ENCODE peak calls at places on chromosome 1, in seven cellular contexts. T is H9, O is neuronal stem cell, U is IMR-90, V is mesenchymal stem cell, H is mesendoderm, Z is H1. L is an unnamed sample.

GRCh38 chr1:197618065-197618464 is 157.2 kb downstream of the DENND1B start:
- DNase-seq in T (no peak), O (no peak), U (peak), V (no peak), H (no peak), Z (no peak), L (no peak)

GRCh38 chr1:200410566-200410878 is 686 bp upstream of the ZNF281 start:
- DNase-seq in T (peak), O (no peak), U (no peak), V (peak), H (peak), Z (no peak), L (peak)

GRCh38 chr1:112508242-112509004 is at the start of gene WNT2B:
- DNase-seq in T (peak), O (no peak), U (no peak), V (no peak), H (peak), Z (peak), L (peak)

GRCh38 chr1:42163536-42164503 is 725 bp downstream of the GUCA2A start:
- DNase-seq in T (no peak), O (no peak), U (no peak), V (no peak), H (no peak), Z (no peak), L (no peak)

GRCh38 chr1:110155878-110156522 is 5.7 kb downstream of the SLC6A17 start:
- DNase-seq in T (peak), O (peak), U (peak), V (peak), H (peak), Z (peak), L (peak)

GRCh38 chr1:30761312-30762151 is 4.0 kb upstream of the LAPTM5 start:
- DNase-seq in T (no peak), O (no peak), U (no peak), V (peak), H (peak), Z (no peak), L (no peak)

GRCh38 chr1:5638582-5638981 is 353.6 kb downstream of the NPHP4 start:
- DNase-seq in T (peak), O (no peak), U (no peak), V (no peak), H (no peak), Z (peak), L (no peak)

GRCh38 chr1:244150071-244150470 is 99.0 kb downstream of the ZBTB18 start:
- DNase-seq in T (no peak), O (no peak), U (peak), V (no peak), H (no peak), Z (no peak), L (no peak)

GRCh38 chr1:30801826-30802198 is 44.2 kb upstream of the LAPTM5 start:
- DNase-seq in T (peak), O (peak), U (peak), V (peak), H (peak), Z (peak), L (peak)

GRCh38 chr1:103900005-103900404 is 150.3 kb downstream of the AMY1C start:
- DNase-seq in T (no peak), O (no peak), U (no peak), V (no peak), H (no peak), Z (no peak), L (no peak)

GRCh38 chr1:182913401-182913800 is 39.6 kb downstream of the SHCBP1L start:
- DNase-seq in T (no peak), O (no peak), U (no peak), V (no peak), H (no peak), Z (no peak), L (no peak)

GRCh38 chr1:31760901-31761470 is 3.2 kb downstream of the ADGRB2 start:
- DNase-seq in T (peak), O (peak), U (peak), V (peak), H (peak), Z (peak), L (peak)

GRCh38 chr1:201127755-201128455 is 921 bp upstream of the ASCL5 start:
- DNase-seq in T (no peak), O (no peak), U (peak), V (peak), H (peak), Z (peak), L (no peak)

GRCh38 chr1:166827426-166827825 is 11.8 kb upstream of the POGK start:
- DNase-seq in T (no peak), O (no peak), U (no peak), V (no peak), H (no peak), Z (no peak), L (no peak)

GRCh38 chr1:116483481-116484309 is 87.1 kb downstream of the CD58 start:
- DNase-seq in T (no peak), O (no peak), U (peak), V (peak), H (no peak), Z (no peak), L (no peak)

GRCh38 chr1:99049745-99050144 is 45.1 kb upstream of the PLPPR5 start:
- DNase-seq in T (no peak), O (no peak), U (no peak), V (no peak), H (no peak), Z (no peak), L (no peak)

GRCh38 chr1:33365560-33365997 is 44.7 kb upstream of the A3GALT2 start:
- DNase-seq in T (no peak), O (no peak), U (peak), V (peak), H (no peak), Z (no peak), L (no peak)

GRCh38 chr1:6512245-6512907 is 20.9 kb upstream of the PLEKHG5 start:
- DNase-seq in T (no peak), O (no peak), U (no peak), V (no peak), H (no peak), Z (no peak), L (no peak)

GRCh38 chr1:116020668-116021272 is 44.5 kb downstream of the SLC22A15 start:
- DNase-seq in T (peak), O (peak), U (peak), V (peak), H (peak), Z (peak), L (peak)

GRCh38 chr1:107953551-107953950 is 11.4 kb downstream of the VAV3 start:
- DNase-seq in T (no peak), O (no peak), U (no peak), V (no peak), H (no peak), Z (no peak), L (no peak)

GRCh38 chr1:219726480-219727272 is 113.8 kb upstream of the ZC3H11B start:
- DNase-seq in T (no peak), O (no peak), U (no peak), V (no peak), H (no peak), Z (no peak), L (no peak)

GRCh38 chr1:169049258-169049936 is 57.1 kb upstream of the ATP1B1 start:
- DNase-seq in T (no peak), O (no peak), U (no peak), V (no peak), H (no peak), Z (no peak), L (no peak)

GRCh38 chr1:70627910-70628309 is 216.8 kb downstream of the CTH start:
- DNase-seq in T (no peak), O (no peak), U (no peak), V (no peak), H (no peak), Z (no peak), L (peak)

GRCh38 chr1:200179126-200179780 is 151.7 kb downstream of the NR5A2 start:
- DNase-seq in T (no peak), O (no peak), U (peak), V (peak), H (no peak), Z (no peak), L (no peak)

GRCh38 chr1:27585684-27586083 is 18.3 kb downstream of the AHDC1 start:
- DNase-seq in T (no peak), O (no peak), U (no peak), V (no peak), H (no peak), Z (no peak), L (no peak)

DNA sequence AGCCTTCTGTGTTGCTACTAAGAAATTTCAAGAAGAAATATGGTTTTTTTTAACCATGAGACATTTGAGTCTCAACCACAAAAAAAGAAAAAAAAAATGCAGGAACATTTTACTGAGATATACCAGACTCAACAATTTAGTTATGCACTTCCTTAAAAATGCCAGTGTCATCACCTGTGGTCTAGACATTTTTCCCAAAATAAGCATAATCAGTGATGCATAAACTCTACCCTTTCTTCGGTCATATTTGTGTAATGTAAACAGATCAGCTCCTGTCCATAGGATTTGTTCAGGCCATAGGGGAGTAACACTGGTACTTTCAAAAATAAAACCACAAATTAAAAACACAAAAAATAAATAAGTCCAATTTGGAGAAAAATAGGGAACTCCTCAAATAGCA is 122.6 kb upstream of the TNFSF4 start:
- DNase-seq in T (no peak), O (no peak), U (peak), V (peak), H (no peak), Z (no peak), L (no peak)
- H2AK5ac ChIP-seq in T (no peak), O (no peak), U (no peak), V (no peak), H (no peak), Z (no peak), L (no peak)

GRCh38 chr1:161206411-161207140 is 4.4 kb downstream of the NDUFS2 start:
- DNase-seq in T (no peak), O (no peak), U (peak), V (peak), H (no peak), Z (no peak), L (no peak)
- H2AK5ac ChIP-seq in T (no peak), O (no peak), U (no peak), V (no peak), H (no peak), Z (no peak), L (no peak)

DNA sequence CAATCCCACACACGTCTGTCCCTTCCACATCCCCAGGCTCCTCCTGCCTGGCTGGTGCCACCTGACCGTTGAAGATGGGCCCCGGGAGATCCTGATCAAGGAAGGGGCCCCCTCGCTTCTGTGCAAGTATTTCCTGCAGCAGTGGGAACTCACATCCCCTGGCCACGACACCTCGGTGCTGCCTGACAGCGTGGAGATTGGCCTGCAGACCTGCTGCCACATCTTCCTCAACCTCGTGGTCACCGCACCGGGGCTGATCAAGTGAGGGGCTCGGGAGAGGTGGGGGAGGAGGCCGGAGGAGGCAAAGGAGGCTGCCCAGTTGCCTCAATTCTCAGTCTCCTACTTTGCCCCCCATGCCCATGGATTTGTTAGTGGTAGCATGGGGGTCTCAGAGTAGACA is 5.6 kb downstream of the NCDN start:
- DNase-seq in T (no peak), O (no peak), U (no peak), V (no peak), H (no peak), Z (no peak), L (no peak)
- H2AK5ac ChIP-seq in T (no peak), O (no peak), U (no peak), V (no peak), H (no peak), Z (no peak), L (no peak)

GRCh38 chr1:1753607-1754005 is 24.7 kb downstream of the NADK start:
- DNase-seq in T (no peak), O (no peak), U (no peak), V (no peak), H (no peak), Z (no peak), L (no peak)

GRCh38 chr1:1755426-1755825 is 22.8 kb downstream of the NADK start:
- DNase-seq in T (no peak), O (no peak), U (no peak), V (no peak), H (no peak), Z (no peak), L (no peak)

GRCh38 chr1:1752190-1752589 is 26.1 kb downstream of the NADK start:
- DNase-seq in T (no peak), O (no peak), U (no peak), V (no peak), H (no peak), Z (no peak), L (no peak)

GRCh38 chr1:1754051-1754815 is 24.0 kb downstream of the NADK start:
- DNase-seq in T (no peak), O (no peak), U (no peak), V (no peak), H (no peak), Z (no peak), L (no peak)

GRCh38 chr1:1752671-1753606 is 25.3 kb downstream of the NADK start:
- DNase-seq in T (no peak), O (no peak), U (no peak), V (no peak), H (peak), Z (no peak), L (no peak)
- H2AK5ac ChIP-seq in T (no peak), O (no peak), U (no peak), V (no peak), H (no peak), Z (no peak), L (no peak)

GRCh38 chr1:3480369-3480719 is 25.9 kb downstream of the ARHGEF16 start:
- DNase-seq in T (no peak), O (no peak), U (no peak), V (no peak), H (no peak), Z (no peak), L (no peak)

GRCh38 chr1:3476666-3477065 is 22.2 kb downstream of the ARHGEF16 start:
- DNase-seq in T (no peak), O (no peak), U (no peak), V (no peak), H (no peak), Z (no peak), L (no peak)

GRCh38 chr1:3479511-3480368 is 25.3 kb downstream of the ARHGEF16 start:
- DNase-seq in T (no peak), O (no peak), U (no peak), V (no peak), H (no peak), Z (no peak), L (no peak)

GRCh38 chr1:3477241-3478109 is 23.0 kb downstream of the ARHGEF16 start:
- DNase-seq in T (no peak), O (no peak), U (no peak), V (no peak), H (peak), Z (no peak), L (peak)

DNA sequence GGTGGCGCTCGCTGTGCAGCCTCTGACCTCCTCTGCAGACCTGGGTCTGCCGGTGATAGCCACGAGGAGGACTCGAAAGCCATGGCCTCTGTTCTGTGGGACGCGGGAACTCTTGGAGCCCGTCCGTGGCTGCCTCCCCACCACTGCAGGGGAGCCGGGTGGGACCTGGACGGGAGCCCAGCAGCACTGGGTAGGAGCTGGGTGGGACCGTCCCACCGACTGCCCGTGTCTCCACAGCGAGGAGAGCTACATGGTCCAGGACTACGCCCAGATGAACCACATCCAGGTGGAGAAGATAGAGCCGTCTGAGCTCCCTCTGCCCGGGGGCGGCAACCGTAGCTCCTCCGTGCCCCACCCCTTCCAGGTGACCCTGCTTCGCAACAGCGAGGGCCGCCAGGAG is 23.7 kb downstream of the ARHGEF16 start:
- DNase-seq in T (no peak), O (no peak), U (no peak), V (no peak), H (no peak), Z (no peak), L (peak)
- H2AK5ac ChIP-seq in T (no peak), O (peak), U (no peak), V (no peak), H (no peak), Z (no peak), L (no peak)

DNA sequence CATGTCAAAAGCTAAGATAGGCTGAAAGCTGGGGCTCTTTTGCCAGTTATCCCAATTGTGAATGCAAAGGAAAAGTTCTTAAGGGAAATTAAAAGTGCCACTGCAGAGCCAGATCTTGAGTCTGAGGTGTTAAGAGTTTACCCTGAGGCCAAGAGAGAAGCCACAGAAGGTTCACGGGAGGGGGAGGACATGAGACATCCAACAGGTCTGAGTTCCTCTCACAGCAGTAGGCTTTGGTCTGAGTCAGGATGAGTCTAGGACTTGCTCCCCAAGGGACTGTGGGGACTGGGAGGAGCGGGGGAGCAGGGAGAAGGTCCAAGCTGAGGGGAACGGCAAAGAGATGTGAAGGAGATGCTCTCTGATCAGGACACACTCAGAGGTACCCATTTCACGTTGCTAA is 411.2 kb upstream of the CAMK1G start:
- DNase-seq in T (no peak), O (no peak), U (no peak), V (no peak), H (peak), Z (no peak), L (no peak)
- H2AK5ac ChIP-seq in T (no peak), O (no peak), U (no peak), V (no peak), H (no peak), Z (no peak), L (no peak)

GRCh38 chr1:62307516-62308492 is 11.4 kb downstream of the KANK4 start:
- DNase-seq in T (no peak), O (no peak), U (no peak), V (no peak), H (peak), Z (no peak), L (peak)

GRCh38 chr1:62304515-62304914 is 14.7 kb downstream of the KANK4 start:
- DNase-seq in T (no peak), O (no peak), U (no peak), V (no peak), H (no peak), Z (no peak), L (no peak)

GRCh38 chr1:62306065-62306464 is 13.2 kb downstream of the KANK4 start:
- DNase-seq in T (no peak), O (no peak), U (no peak), V (no peak), H (no peak), Z (no peak), L (peak)

GRCh38 chr1:62301726-62302390 is 17.4 kb downstream of the KANK4 start:
- DNase-seq in T (no peak), O (no peak), U (no peak), V (no peak), H (no peak), Z (no peak), L (no peak)

DNA sequence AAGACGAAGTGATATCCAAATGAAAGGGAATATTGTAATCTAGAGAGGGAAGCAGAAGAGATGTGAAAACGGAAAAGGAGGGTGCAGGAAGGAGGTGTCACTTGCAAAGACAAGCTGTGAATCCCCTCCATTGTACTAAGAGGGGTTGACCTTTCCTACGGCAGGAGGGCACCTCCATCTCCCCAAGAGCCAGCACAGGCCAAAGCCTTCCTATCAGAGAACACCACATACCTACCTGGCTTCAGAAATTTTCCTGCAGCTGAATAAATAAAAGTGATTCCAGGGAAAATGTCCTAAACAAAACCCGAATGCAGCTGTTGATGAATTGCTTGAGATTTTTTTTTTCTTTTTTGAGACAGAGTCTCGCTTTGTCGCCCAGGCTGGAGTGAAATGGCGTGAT is 14.3 kb downstream of the KANK4 start:
- DNase-seq in T (no peak), O (no peak), U (no peak), V (no peak), H (no peak), Z (no peak), L (no peak)
- H2AK5ac ChIP-seq in T (no peak), O (no peak), U (no peak), V (no peak), H (no peak), Z (no peak), L (no peak)

GRCh38 chr1:38500891-38501290 is 358.7 kb downstream of the RRAGC start:
- DNase-seq in T (no peak), O (no peak), U (no peak), V (no peak), H (no peak), Z (no peak), L (no peak)

GRCh38 chr1:38500352-38500751 is 359.2 kb downstream of the RRAGC start:
- DNase-seq in T (no peak), O (no peak), U (no peak), V (no peak), H (no peak), Z (no peak), L (no peak)

GRCh38 chr1:38505950-38506349 is 353.6 kb downstream of the RRAGC start:
- DNase-seq in T (no peak), O (no peak), U (no peak), V (no peak), H (no peak), Z (no peak), L (no peak)

GRCh38 chr1:38507563-38507962 is 352.0 kb downstream of the RRAGC start:
- DNase-seq in T (no peak), O (no peak), U (no peak), V (no peak), H (no peak), Z (no peak), L (no peak)

GRCh38 chr1:38502772-38503171 is 356.8 kb downstream of the RRAGC start:
- DNase-seq in T (peak), O (peak), U (no peak), V (no peak), H (peak), Z (peak), L (no peak)
- H2AK5ac ChIP-seq in T (no peak), O (no peak), U (no peak), V (no peak), H (no peak), Z (no peak), L (no peak)

DNA sequence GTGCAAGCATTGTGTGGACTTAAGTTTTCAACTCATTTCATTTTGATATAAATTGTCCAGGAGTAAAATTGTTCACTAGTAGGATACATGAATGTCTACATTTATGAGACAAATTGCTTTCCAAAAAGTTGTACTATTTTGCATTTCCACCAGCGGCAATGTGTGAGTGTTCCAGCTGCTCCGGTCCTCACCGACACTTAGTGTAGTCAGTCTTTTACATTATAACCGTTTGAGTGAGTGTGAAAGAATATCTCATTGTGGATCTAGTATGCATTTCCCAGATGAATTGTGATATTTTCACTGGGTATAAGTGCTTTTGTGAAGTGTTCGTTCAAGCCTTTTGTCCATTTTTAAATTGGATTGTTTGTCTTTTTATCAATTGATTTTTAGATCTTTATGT is 111.5 kb upstream of the ARHGEF16 start:
- DNase-seq in T (no peak), O (no peak), U (no peak), V (no peak), H (no peak), Z (no peak), L (no peak)
- H2AK5ac ChIP-seq in T (no peak), O (no peak), U (no peak), V (no peak), H (no peak), Z (no peak), L (no peak)

L was measured in trophoblast cell.